ENCODE peak calls at places on chromosomes 13 and 19, in ten cellular contexts. One of them, this sample, is unnamed.

GRCh38 chr19:14383898-14384669 is 2.8 kb downstream of the ADGRE5 start:
- DNase-seq in foreskin fibroblast: no peak
- DNase-seq in cardiac fibroblast: peak
- DNase-seq in Caco-2: no peak
- DNase-seq in heart right ventricle: no peak
- DNase-seq in progenitor cell of endocrine pancreas: no peak
- DNase-seq in fibroblast of lung: peak
- DNase-seq in CD8-positive, alpha-beta T cell: peak
- DNase-seq in colonic mucosa: peak
- DNase-seq in uterus: peak
- DNase-seq in this sample: peak

GRCh38 chr13:31023126-31023525 is 90.7 kb downstream of the TEX26 start:
- DNase-seq in foreskin fibroblast: no peak
- DNase-seq in cardiac fibroblast: peak
- DNase-seq in Caco-2: no peak
- DNase-seq in heart right ventricle: no peak
- DNase-seq in progenitor cell of endocrine pancreas: no peak
- DNase-seq in fibroblast of lung: no peak
- DNase-seq in CD8-positive, alpha-beta T cell: no peak
- DNase-seq in colonic mucosa: no peak
- DNase-seq in uterus: no peak
- DNase-seq in this sample: no peak

GRCh38 chr19:36972594-36972993 is 56.5 kb downstream of the ZNF568 start:
- DNase-seq in foreskin fibroblast: no peak
- DNase-seq in cardiac fibroblast: no peak
- DNase-seq in Caco-2: no peak
- DNase-seq in heart right ventricle: no peak
- DNase-seq in progenitor cell of endocrine pancreas: no peak
- DNase-seq in fibroblast of lung: no peak
- DNase-seq in CD8-positive, alpha-beta T cell: no peak
- DNase-seq in colonic mucosa: no peak
- DNase-seq in uterus: peak
- DNase-seq in this sample: no peak

GRCh38 chr13:20714161-20714560 is 10.7 kb downstream of the IL17D start:
- DNase-seq in foreskin fibroblast: no peak
- DNase-seq in cardiac fibroblast: peak
- DNase-seq in Caco-2: no peak
- DNase-seq in heart right ventricle: no peak
- DNase-seq in progenitor cell of endocrine pancreas: no peak
- DNase-seq in fibroblast of lung: peak
- DNase-seq in CD8-positive, alpha-beta T cell: no peak
- DNase-seq in colonic mucosa: no peak
- DNase-seq in uterus: no peak
- DNase-seq in this sample: no peak

GRCh38 chr19:50046649-50047503 is 21.1 kb downstream of the ZNF473 start:
- DNase-seq in foreskin fibroblast: peak
- DNase-seq in cardiac fibroblast: peak
- DNase-seq in Caco-2: peak
- DNase-seq in heart right ventricle: peak
- DNase-seq in progenitor cell of endocrine pancreas: no peak
- DNase-seq in fibroblast of lung: no peak
- DNase-seq in CD8-positive, alpha-beta T cell: peak
- DNase-seq in colonic mucosa: peak
- DNase-seq in uterus: peak
- DNase-seq in this sample: peak

GRCh38 chr13:73702419-73703071 is 431.7 kb downstream of the KLF12 start:
- DNase-seq in foreskin fibroblast: no peak
- DNase-seq in cardiac fibroblast: no peak
- DNase-seq in Caco-2: no peak
- DNase-seq in heart right ventricle: no peak
- DNase-seq in progenitor cell of endocrine pancreas: no peak
- DNase-seq in fibroblast of lung: peak
- DNase-seq in CD8-positive, alpha-beta T cell: peak
- DNase-seq in colonic mucosa: no peak
- DNase-seq in uterus: no peak
- DNase-seq in this sample: no peak

GRCh38 chr19:39038098-39038497 is 5.7 kb upstream of the FBXO27 start:
- DNase-seq in foreskin fibroblast: peak
- DNase-seq in cardiac fibroblast: peak
- DNase-seq in Caco-2: peak
- DNase-seq in heart right ventricle: no peak
- DNase-seq in progenitor cell of endocrine pancreas: no peak
- DNase-seq in fibroblast of lung: peak
- DNase-seq in CD8-positive, alpha-beta T cell: no peak
- DNase-seq in colonic mucosa: no peak
- DNase-seq in uterus: peak
- DNase-seq in this sample: no peak

GRCh38 chr13:42548731-42549554 is 25.0 kb upstream of the TNFSF11 start:
- DNase-seq in foreskin fibroblast: no peak
- DNase-seq in cardiac fibroblast: peak
- DNase-seq in Caco-2: no peak
- DNase-seq in heart right ventricle: no peak
- DNase-seq in progenitor cell of endocrine pancreas: no peak
- DNase-seq in fibroblast of lung: peak
- DNase-seq in CD8-positive, alpha-beta T cell: no peak
- DNase-seq in colonic mucosa: no peak
- DNase-seq in uterus: no peak
- DNase-seq in this sample: peak

GRCh38 chr13:29284726-29285125 is 310.8 kb downstream of the SLC7A1 start:
- DNase-seq in foreskin fibroblast: no peak
- DNase-seq in cardiac fibroblast: no peak
- DNase-seq in Caco-2: no peak
- DNase-seq in heart right ventricle: no peak
- DNase-seq in progenitor cell of endocrine pancreas: no peak
- DNase-seq in fibroblast of lung: no peak
- DNase-seq in CD8-positive, alpha-beta T cell: no peak
- DNase-seq in colonic mucosa: no peak
- DNase-seq in uterus: no peak
- DNase-seq in this sample: no peak

GRCh38 chr19:41373993-41374392 is 2.3 kb upstream of the TMEM91 start:
- DNase-seq in foreskin fibroblast: peak
- DNase-seq in cardiac fibroblast: peak
- DNase-seq in Caco-2: no peak
- DNase-seq in heart right ventricle: peak
- DNase-seq in progenitor cell of endocrine pancreas: no peak
- DNase-seq in fibroblast of lung: peak
- DNase-seq in CD8-positive, alpha-beta T cell: no peak
- DNase-seq in colonic mucosa: peak
- DNase-seq in uterus: peak
- DNase-seq in this sample: peak

GRCh38 chr13:44818428-44818827 is 170.8 kb downstream of the NUFIP1 start:
- DNase-seq in foreskin fibroblast: no peak
- DNase-seq in cardiac fibroblast: peak
- DNase-seq in Caco-2: peak
- DNase-seq in heart right ventricle: no peak
- DNase-seq in progenitor cell of endocrine pancreas: no peak
- DNase-seq in fibroblast of lung: no peak
- DNase-seq in CD8-positive, alpha-beta T cell: no peak
- DNase-seq in colonic mucosa: no peak
- DNase-seq in uterus: no peak
- DNase-seq in this sample: no peak
- TF ChIP-seq CTCF in foreskin fibroblast: no peak
- TF ChIP-seq CTCF in cardiac fibroblast: no peak
- TF ChIP-seq CTCF in Caco-2: peak
- TF ChIP-seq CTCF in heart right ventricle: no peak
- TF ChIP-seq CTCF in progenitor cell of endocrine pancreas: peak
- TF ChIP-seq CTCF in fibroblast of lung: peak
- TF ChIP-seq CTCF in CD8-positive, alpha-beta T cell: no peak
- TF ChIP-seq CTCF in colonic mucosa: no peak
- TF ChIP-seq CTCF in uterus: no peak
- TF ChIP-seq CTCF in this sample: no peak

DNA sequence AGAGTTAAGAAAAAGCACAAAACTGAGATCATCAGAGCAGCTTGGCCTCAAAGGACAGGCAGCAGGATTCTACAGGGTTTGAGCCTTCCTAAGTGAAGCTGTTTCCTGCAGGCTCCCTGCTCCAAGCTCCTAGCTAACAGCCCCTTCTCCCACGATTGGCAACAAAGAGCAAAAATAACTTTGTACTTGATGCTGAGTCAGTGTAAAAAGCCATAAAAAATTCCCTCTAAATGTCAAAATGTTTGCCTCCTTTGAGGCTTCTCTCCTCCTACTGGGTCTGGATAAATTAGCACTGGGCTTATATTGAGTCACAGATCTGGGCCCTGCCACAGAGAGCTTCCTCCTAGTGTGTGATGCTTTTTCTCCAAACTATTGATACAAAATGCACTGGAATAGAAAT is 153.3 kb downstream of the TNFRSF19 start:
- DNase-seq in foreskin fibroblast: peak
- DNase-seq in cardiac fibroblast: peak
- DNase-seq in Caco-2: no peak
- DNase-seq in heart right ventricle: no peak
- DNase-seq in progenitor cell of endocrine pancreas: no peak
- DNase-seq in fibroblast of lung: peak
- DNase-seq in CD8-positive, alpha-beta T cell: no peak
- DNase-seq in colonic mucosa: no peak
- DNase-seq in uterus: no peak
- DNase-seq in this sample: no peak
- TF ChIP-seq CTCF in foreskin fibroblast: no peak
- TF ChIP-seq CTCF in cardiac fibroblast: no peak
- TF ChIP-seq CTCF in Caco-2: no peak
- TF ChIP-seq CTCF in heart right ventricle: no peak
- TF ChIP-seq CTCF in progenitor cell of endocrine pancreas: no peak
- TF ChIP-seq CTCF in fibroblast of lung: peak
- TF ChIP-seq CTCF in CD8-positive, alpha-beta T cell: no peak
- TF ChIP-seq CTCF in colonic mucosa: no peak
- TF ChIP-seq CTCF in uterus: no peak
- TF ChIP-seq CTCF in this sample: no peak

DNA sequence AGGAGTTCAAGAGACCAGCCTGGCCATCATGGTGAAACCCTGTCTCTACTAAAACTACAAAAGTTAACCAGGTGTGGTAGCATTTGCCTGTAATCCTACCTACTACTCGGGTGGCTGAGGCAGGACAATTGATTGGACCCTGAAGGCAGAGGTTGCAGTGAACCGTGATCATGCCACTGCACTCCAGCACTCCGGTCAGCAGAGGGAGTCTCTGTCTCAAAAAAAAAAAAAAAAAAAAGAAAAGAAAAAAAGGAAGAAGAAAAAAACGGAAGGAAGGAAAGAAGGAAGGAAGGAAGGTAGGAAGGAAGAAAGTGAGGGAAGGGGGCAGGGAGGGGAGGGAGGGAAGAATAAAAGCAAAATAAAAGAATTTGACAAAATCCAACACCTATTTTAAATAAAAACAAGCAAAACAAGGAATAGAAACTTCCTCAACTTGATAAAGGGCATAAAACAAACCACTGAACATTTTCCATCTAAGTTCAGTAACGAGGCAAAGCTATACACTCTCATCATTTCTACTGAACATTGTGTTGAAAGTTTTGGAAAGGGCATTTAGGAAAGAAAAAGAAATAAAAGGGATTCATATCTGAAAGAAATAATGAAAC is 411.6 kb upstream of the SLITRK5 start:
- DNase-seq in foreskin fibroblast: no peak
- DNase-seq in cardiac fibroblast: no peak
- DNase-seq in Caco-2: no peak
- DNase-seq in heart right ventricle: no peak
- DNase-seq in progenitor cell of endocrine pancreas: no peak
- DNase-seq in fibroblast of lung: no peak
- DNase-seq in CD8-positive, alpha-beta T cell: no peak
- DNase-seq in colonic mucosa: no peak
- DNase-seq in uterus: no peak
- DNase-seq in this sample: no peak
- TF ChIP-seq CTCF in foreskin fibroblast: no peak
- TF ChIP-seq CTCF in cardiac fibroblast: no peak
- TF ChIP-seq CTCF in Caco-2: peak
- TF ChIP-seq CTCF in heart right ventricle: no peak
- TF ChIP-seq CTCF in progenitor cell of endocrine pancreas: peak
- TF ChIP-seq CTCF in fibroblast of lung: peak
- TF ChIP-seq CTCF in CD8-positive, alpha-beta T cell: no peak
- TF ChIP-seq CTCF in colonic mucosa: no peak
- TF ChIP-seq CTCF in uterus: no peak
- TF ChIP-seq CTCF in this sample: no peak

GRCh38 chr19:33306853-33307792 is 4.8 kb upstream of the CEBPA start:
- DNase-seq in foreskin fibroblast: no peak
- DNase-seq in cardiac fibroblast: no peak
- DNase-seq in Caco-2: no peak
- DNase-seq in heart right ventricle: no peak
- DNase-seq in progenitor cell of endocrine pancreas: no peak
- DNase-seq in fibroblast of lung: no peak
- DNase-seq in CD8-positive, alpha-beta T cell: no peak
- DNase-seq in colonic mucosa: no peak
- DNase-seq in uterus: no peak
- DNase-seq in this sample: no peak

GRCh38 chr19:33302974-33303790 is 848 bp upstream of the CEBPA start:
- DNase-seq in foreskin fibroblast: peak
- DNase-seq in cardiac fibroblast: peak
- DNase-seq in Caco-2: no peak
- DNase-seq in heart right ventricle: peak
- DNase-seq in progenitor cell of endocrine pancreas: peak
- DNase-seq in fibroblast of lung: peak
- DNase-seq in CD8-positive, alpha-beta T cell: no peak
- DNase-seq in colonic mucosa: no peak
- DNase-seq in uterus: peak
- DNase-seq in this sample: peak

GRCh38 chr19:33306191-33306590 is 3.9 kb upstream of the CEBPA start:
- DNase-seq in foreskin fibroblast: no peak
- DNase-seq in cardiac fibroblast: no peak
- DNase-seq in Caco-2: no peak
- DNase-seq in heart right ventricle: no peak
- DNase-seq in progenitor cell of endocrine pancreas: no peak
- DNase-seq in fibroblast of lung: no peak
- DNase-seq in CD8-positive, alpha-beta T cell: no peak
- DNase-seq in colonic mucosa: no peak
- DNase-seq in uterus: no peak
- DNase-seq in this sample: no peak

GRCh38 chr19:33303791-33304759 is 1.7 kb upstream of the CEBPA start:
- DNase-seq in foreskin fibroblast: no peak
- DNase-seq in cardiac fibroblast: peak
- DNase-seq in Caco-2: peak
- DNase-seq in heart right ventricle: no peak
- DNase-seq in progenitor cell of endocrine pancreas: no peak
- DNase-seq in fibroblast of lung: no peak
- DNase-seq in CD8-positive, alpha-beta T cell: no peak
- DNase-seq in colonic mucosa: no peak
- DNase-seq in uterus: peak
- DNase-seq in this sample: peak

DNA sequence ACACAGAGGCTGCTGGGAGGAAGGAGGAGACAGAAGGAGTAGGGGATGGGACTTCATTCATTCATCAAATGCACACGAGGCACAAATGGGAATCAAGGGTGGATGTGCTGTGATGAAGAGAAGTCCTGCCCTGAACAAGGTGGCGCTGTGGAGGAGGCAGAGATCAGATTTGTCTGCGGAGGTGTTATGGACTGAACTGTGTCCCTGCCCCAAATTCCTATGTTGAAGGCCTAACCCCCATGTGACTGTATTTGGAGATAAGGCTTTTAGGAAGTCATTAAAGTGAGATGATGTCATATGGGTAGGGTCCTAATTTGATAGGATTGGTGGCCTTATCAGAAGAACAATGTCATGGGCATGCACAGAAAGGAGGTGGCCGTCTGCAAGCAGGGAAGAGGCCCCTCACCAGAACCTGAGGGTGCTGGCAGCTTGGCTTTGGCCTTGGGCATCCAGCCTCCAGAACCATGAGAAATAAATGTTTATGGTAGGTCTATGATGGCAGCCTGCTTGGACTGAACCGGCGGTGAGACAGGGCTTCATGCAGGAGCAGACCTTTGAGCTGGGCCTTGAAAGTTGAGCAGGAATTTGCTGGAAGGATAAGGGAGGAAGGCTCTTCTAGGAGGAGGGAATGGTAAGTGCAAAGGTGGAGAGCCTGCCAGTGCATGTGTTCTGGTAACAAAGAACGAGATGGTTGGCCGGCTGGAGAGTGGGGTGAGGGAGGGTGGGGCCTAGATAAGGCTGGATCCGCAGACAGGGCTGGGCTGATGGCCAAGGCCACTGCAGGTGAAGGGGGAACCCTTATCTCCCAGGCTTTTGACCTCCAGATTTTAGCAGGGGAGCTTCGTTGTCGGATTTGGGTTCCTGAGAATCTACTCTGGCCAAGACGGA is 2.7 kb upstream of the CEBPA start:
- DNase-seq in foreskin fibroblast: no peak
- DNase-seq in cardiac fibroblast: no peak
- DNase-seq in Caco-2: peak
- DNase-seq in heart right ventricle: no peak
- DNase-seq in progenitor cell of endocrine pancreas: no peak
- DNase-seq in fibroblast of lung: no peak
- DNase-seq in CD8-positive, alpha-beta T cell: no peak
- DNase-seq in colonic mucosa: peak
- DNase-seq in uterus: no peak
- DNase-seq in this sample: peak
- TF ChIP-seq CTCF in foreskin fibroblast: no peak
- TF ChIP-seq CTCF in cardiac fibroblast: no peak
- TF ChIP-seq CTCF in Caco-2: peak
- TF ChIP-seq CTCF in heart right ventricle: no peak
- TF ChIP-seq CTCF in progenitor cell of endocrine pancreas: no peak
- TF ChIP-seq CTCF in fibroblast of lung: no peak
- TF ChIP-seq CTCF in CD8-positive, alpha-beta T cell: no peak
- TF ChIP-seq CTCF in colonic mucosa: no peak
- TF ChIP-seq CTCF in uterus: no peak
- TF ChIP-seq CTCF in this sample: no peak

This sample was measured in mucosa of descending colon.